ENCODE peak calls at places on chromosomes 12 and 14, in six cellular contexts. I is astrocyte of the cerebellum; E is head of caudate nucleus; H is cardiac fibroblast; C is stimulated activated CD4-positive, alpha-beta T cell treated with anti-CD3 and anti-CD28 coated beads, Interleukin-1b, Interleukin-23, amount 100 ng/mL, for 1 hour; B is mucosa of descending colon. Y is an unnamed sample.

GRCh38 chr14:35534130-35534883 is at the start of gene INSM2:
- DNase-seq in I (no peak), E (no peak), H (no peak), C (no peak), B (peak; percentile 39), Y (no peak)

GRCh38 chr14:25896777-25897176 is 701.1 kb downstream of the NOVA1 start:
- DNase-seq in I (no peak), E (no peak), H (no peak), C (no peak), B (no peak), Y (no peak)

GRCh38 chr12:78760906-78761305 is 103.7 kb upstream of the SYT1 start:
- DNase-seq in I (no peak), E (no peak), H (no peak), C (no peak), B (no peak), Y (no peak)

GRCh38 chr14:90381999-90382451 is 14.8 kb upstream of the CALM1 start:
- DNase-seq in I (no peak), E (peak; percentile 73), H (no peak), C (no peak), B (peak; percentile 83), Y (no peak)

GRCh38 chr12:54040148-54040494 is 7.3 kb downstream of the HOXC5 start:
- DNase-seq in I (no peak), E (no peak), H (no peak), C (no peak), B (no peak), Y (no peak)

GRCh38 chr14:80955434-80955939 is at the start of gene TSHR:
- DNase-seq in I (no peak), E (peak; percentile 26), H (no peak), C (no peak), B (peak; percentile 34), Y (no peak)

GRCh38 chr14:54194501-54194900 is 202.3 kb upstream of the CDKN3 start:
- DNase-seq in I (no peak), E (no peak), H (peak; percentile 36), C (no peak), B (no peak), Y (no peak)

GRCh38 chr14:103273847-103274615 is 60.0 kb upstream of the EIF5 start:
- DNase-seq in I (no peak), E (peak; percentile 20), H (no peak), C (no peak), B (no peak), Y (no peak)

GRCh38 chr14:68174446-68174845 is 354.9 kb downstream of the RAD51B start:
- DNase-seq in I (no peak), E (no peak), H (no peak), C (no peak), B (no peak), Y (no peak)

GRCh38 chr14:89544636-89545301 is 127.7 kb upstream of the FOXN3 start:
- DNase-seq in I (no peak), E (no peak), H (peak; percentile 67), C (no peak), B (no peak), Y (no peak)

GRCh38 chr12:13864081-13864673 is 117.2 kb downstream of the GRIN2B start:
- DNase-seq in I (peak; percentile 49), E (peak; percentile 89), H (peak; percentile 65), C (no peak), B (peak; percentile 85), Y (peak; percentile 20)

GRCh38 chr12:51871918-51872688 is 15.8 kb upstream of the ANKRD33 start:
- DNase-seq in I (no peak), E (no peak), H (no peak), C (no peak), B (no peak), Y (no peak)

GRCh38 chr12:50297027-50297426 is 13.7 kb upstream of the LIMA1 start:
- DNase-seq in I (no peak), E (no peak), H (no peak), C (no peak), B (no peak), Y (no peak)

GRCh38 chr14:54253195-54253947 is 143.4 kb upstream of the CDKN3 start:
- DNase-seq in I (peak; percentile 94), E (no peak), H (peak; percentile 91), C (no peak), B (no peak), Y (peak; percentile 36)

GRCh38 chr14:76375484-76375883 is 453 bp upstream of the ESRRB start:
- DNase-seq in I (no peak), E (peak; percentile 56), H (no peak), C (no peak), B (no peak), Y (no peak)

GRCh38 chr12:25670076-25671055 is 117.3 kb upstream of the LMNTD1 start:
- DNase-seq in I (no peak), E (no peak), H (peak; percentile 14), C (no peak), B (no peak), Y (no peak)

GRCh38 chr12:64611430-64612286 is 1.4 kb downstream of the RASSF3 start:
- DNase-seq in I (no peak), E (peak; percentile 45), H (peak; percentile 44), C (no peak), B (peak; percentile 67), Y (no peak)

GRCh38 chr14:30211326-30211725 is 283.7 kb upstream of the PRKD1 start:
- DNase-seq in I (no peak), E (no peak), H (peak; percentile 68), C (no peak), B (no peak), Y (no peak)

GRCh38 chr12:112107728-112108447 is 695 bp downstream of the NAA25 start:
- DNase-seq in I (no peak), E (peak; percentile 72), H (peak; percentile 22), C (no peak), B (no peak), Y (no peak)

GRCh38 chr12:39777465-39777864 is 157.9 kb upstream of the ABCD2 start:
- DNase-seq in I (no peak), E (no peak), H (no peak), C (no peak), B (no peak), Y (no peak)

GRCh38 chr12:123573870-123574269 is 10.5 kb upstream of the TMED2 start:
- DNase-seq in I (no peak), E (no peak), H (no peak), C (no peak), B (no peak), Y (no peak)

GRCh38 chr14:85702191-85702590 is 172.2 kb downstream of the FLRT2 start:
- DNase-seq in I (no peak), E (no peak), H (no peak), C (no peak), B (no peak), Y (no peak)

GRCh38 chr12:10182662-10183061 is 3.8 kb downstream of the TMEM52B start:
- DNase-seq in I (no peak), E (no peak), H (peak; percentile 88), C (no peak), B (no peak), Y (no peak)

GRCh38 chr12:109269428-109269827 is 39.7 kb downstream of the FOXN4 start:
- DNase-seq in I (no peak), E (no peak), H (no peak), C (no peak), B (no peak), Y (no peak)

GRCh38 chr12:55933158-55933798 is 2.3 kb downstream of the DGKA start:
- DNase-seq in I (no peak), E (no peak), H (peak; percentile 30), C (no peak), B (peak; percentile 57), Y (no peak)

GRCh38 chr12:21546721-21547120 is 20.6 kb downstream of the SPX start:
- DNase-seq in I (no peak), E (no peak), H (peak; percentile 35), C (no peak), B (no peak), Y (no peak)

GRCh38 chr14:73576391-73576790 is 7.4 kb downstream of the ACOT2 start:
- DNase-seq in I (no peak), E (no peak), H (no peak), C (no peak), B (no peak), Y (no peak)

GRCh38 chr14:23409475-23409874 is 1.4 kb upstream of the MYH6 start:
- DNase-seq in I (no peak), E (no peak), H (no peak), C (no peak), B (no peak), Y (no peak)

GRCh38 chr12:53659011-53659551 is 16.8 kb downstream of the ATP5MC2 start:
- DNase-seq in I (peak; percentile 88), E (peak; percentile 78), H (peak; percentile 78), C (no peak), B (no peak), Y (peak; percentile 43)

GRCh38 chr12:4962539-4963486 is 53.1 kb downstream of the KCNA1 start:
- DNase-seq in I (no peak), E (peak; percentile 69), H (peak; percentile 4), C (no peak), B (no peak), Y (no peak)

GRCh38 chr12:23098110-23099049 is 473.4 kb downstream of the ETNK1 start:
- DNase-seq in I (no peak), E (no peak), H (peak; percentile 14), C (no peak), B (no peak), Y (no peak)

GRCh38 chr14:22903742-22904087 is 15.2 kb downstream of the RBM23 start:
- DNase-seq in I (no peak), E (no peak), H (no peak), C (no peak), B (no peak), Y (no peak)

GRCh38 chr12:100926669-100927248 is 132.2 kb downstream of the ANO4 start:
- DNase-seq in I (peak; percentile 18), E (no peak), H (peak; percentile 20), C (no peak), B (no peak), Y (no peak)

GRCh38 chr12:94147377-94147990 is 893 bp upstream of the PLXNC1 start:
- DNase-seq in I (no peak), E (no peak), H (no peak), C (no peak), B (no peak), Y (no peak)

GRCh38 chr12:121214171-121214777 is 4.3 kb downstream of the P2RX4 start:
- DNase-seq in I (peak; percentile 16), E (no peak), H (peak; percentile 66), C (no peak), B (no peak), Y (no peak)

GRCh38 chr12:104250366-104251125 is 35.0 kb downstream of the TXNRD1 start:
- DNase-seq in I (no peak), E (no peak), H (no peak), C (no peak), B (no peak), Y (no peak)

GRCh38 chr12:59780605-59781135 is 184.8 kb downstream of the SLC16A7 start:
- DNase-seq in I (peak; percentile 3), E (peak; percentile 30), H (peak; percentile 71), C (no peak), B (no peak), Y (no peak)

GRCh38 chr14:25032092-25032784 is 17.7 kb downstream of the STXBP6 start:
- DNase-seq in I (no peak), E (no peak), H (no peak), C (no peak), B (no peak), Y (no peak)

Y was measured in AG04450.